ENCODE peak calls at places on chromosomes 7 and 10, in seven cellular contexts. R, E, D, F, X, T and W are unnamed samples.

GRCh38 chr7:154640266-154640865 is 362.6 kb downstream of the PAXIP1 start:
- DNase-seq in R (no peak), E (no peak), D (no peak), F (no peak), X (no peak), T (no peak), W (no peak)

GRCh38 chr10:3524086-3524960 is 260.7 kb downstream of the KLF6 start:
- DNase-seq in R (no peak), E (no peak), D (no peak), F (no peak), X (no peak), T (peak), W (no peak)

GRCh38 chr10:34959321-34959720 is 130.8 kb downstream of the CUL2 start:
- DNase-seq in R (no peak), E (no peak), D (no peak), F (no peak), X (no peak), T (no peak), W (no peak)

GRCh38 chr7:111025013-111025412 is 65.9 kb upstream of the LRRN3 start:
- DNase-seq in R (no peak), E (no peak), D (no peak), F (no peak), X (no peak), T (no peak), W (peak)

GRCh38 chr10:5828725-5829124 is 15.5 kb upstream of the GDI2 start:
- DNase-seq in R (no peak), E (no peak), D (no peak), F (no peak), X (no peak), T (no peak), W (no peak)

GRCh38 chr10:67005981-67006380 is 80.1 kb downstream of the LRRTM3 start:
- DNase-seq in R (no peak), E (no peak), D (no peak), F (no peak), X (no peak), T (no peak), W (no peak)

GRCh38 chr10:105328441-105328840 is 687.4 kb downstream of the SORCS3 start:
- DNase-seq in R (no peak), E (no peak), D (no peak), F (no peak), X (no peak), T (no peak), W (no peak)

GRCh38 chr10:89062861-89063260 is 72.3 kb downstream of the FAS start:
- DNase-seq in R (peak), E (no peak), D (no peak), F (no peak), X (no peak), T (peak), W (no peak)

GRCh38 chr10:96129387-96130325 is at the start of gene ZNF518A:
- DNase-seq in R (peak), E (peak), D (peak), F (peak), X (peak), T (peak), W (peak)

GRCh38 chr10:126571203-126571602 is 99.3 kb downstream of the C10orf90 start:
- DNase-seq in R (no peak), E (no peak), D (no peak), F (no peak), X (no peak), T (no peak), W (no peak)

GRCh38 chr7:96826089-96826488 is 116.4 kb upstream of the SEM1 start:
- DNase-seq in R (peak), E (no peak), D (no peak), F (no peak), X (no peak), T (no peak), W (no peak)

GRCh38 chr7:13448243-13448642 is 541.2 kb downstream of the ETV1 start:
- DNase-seq in R (no peak), E (no peak), D (no peak), F (no peak), X (no peak), T (no peak), W (no peak)

GRCh38 chr10:67098460-67098859 is 172.6 kb downstream of the LRRTM3 start:
- DNase-seq in R (peak), E (no peak), D (no peak), F (no peak), X (no peak), T (no peak), W (no peak)

GRCh38 chr7:107694395-107694794 is 33.8 kb downstream of the SLC26A4 start:
- DNase-seq in R (peak), E (no peak), D (no peak), F (no peak), X (no peak), T (peak), W (no peak)

GRCh38 chr10:44981172-44982113 is 2.8 kb upstream of the DEPP1 start:
- DNase-seq in R (peak), E (no peak), D (no peak), F (peak), X (no peak), T (peak), W (no peak)

GRCh38 chr7:95204618-95205017 is 119.7 kb downstream of the PON1 start:
- DNase-seq in R (no peak), E (no peak), D (no peak), F (no peak), X (no peak), T (no peak), W (no peak)

GRCh38 chr10:77927343-77928256 is 1.0 kb upstream of the DLG5 start:
- DNase-seq in R (no peak), E (no peak), D (no peak), F (no peak), X (no peak), T (no peak), W (no peak)

GRCh38 chr10:11863353-11864105 is 40.4 kb downstream of the PROSER2 start:
- DNase-seq in R (no peak), E (no peak), D (no peak), F (no peak), X (peak), T (no peak), W (peak)

GRCh38 chr7:39428221-39428620 is 138.0 kb upstream of the YAE1 start:
- DNase-seq in R (peak), E (no peak), D (no peak), F (peak), X (no peak), T (peak), W (no peak)

GRCh38 chr10:17233534-17233933 is 5.5 kb downstream of the VIM start:
- DNase-seq in R (peak), E (peak), D (no peak), F (no peak), X (no peak), T (peak), W (no peak)
- TF ChIP-seq CTCF in R (no peak), E (no peak), D (no peak), F (no peak), X (no peak), T (no peak), W (no peak)

GRCh38 chr7:2209146-2209960 is 23.4 kb downstream of the MAD1L1 start:
- DNase-seq in R (peak), E (peak), D (peak), F (no peak), X (peak), T (peak), W (peak)
- TF ChIP-seq CTCF in R (peak), E (peak), D (peak), F (peak), X (peak), T (peak), W (peak)

GRCh38 chr10:130844264-130844761 is 467.2 kb downstream of the TCERG1L start:
- DNase-seq in R (no peak), E (peak), D (no peak), F (no peak), X (no peak), T (no peak), W (no peak)
- TF ChIP-seq CTCF in R (no peak), E (no peak), D (no peak), F (no peak), X (no peak), T (no peak), W (no peak)

DNA sequence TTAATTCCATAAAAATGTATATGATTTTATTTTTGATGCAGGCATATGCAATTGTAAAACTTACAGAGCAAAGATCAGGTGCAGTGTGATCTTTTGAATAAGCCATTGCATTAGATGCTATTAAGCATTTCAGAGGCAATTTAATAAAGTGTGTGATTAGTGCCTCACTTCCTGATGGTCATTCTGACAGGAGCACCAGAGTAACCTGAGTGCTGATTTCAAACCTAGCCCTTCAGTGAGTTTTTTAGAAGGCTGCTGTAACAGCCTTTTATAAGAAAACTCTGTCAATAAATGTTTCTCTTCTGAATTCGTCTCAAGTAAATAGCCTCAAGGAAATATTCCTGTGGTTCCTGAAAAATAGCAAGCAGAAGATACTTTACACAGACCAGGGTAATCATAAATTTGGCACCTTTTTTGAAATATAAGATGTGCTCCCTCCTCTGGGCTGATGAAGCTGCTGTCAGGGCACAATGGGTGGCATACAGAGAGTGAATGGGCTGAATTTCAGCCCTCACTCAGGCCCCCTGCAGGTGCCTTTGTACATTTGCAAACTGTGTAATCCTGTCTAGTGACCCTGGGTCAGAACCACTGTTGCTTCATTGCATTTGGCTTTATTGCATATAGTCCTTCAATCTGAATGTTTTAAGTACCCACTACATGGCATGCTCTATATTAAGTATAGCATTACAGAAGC is 193.7 kb upstream of the CSTF2T start:
- DNase-seq in R (peak), E (no peak), D (no peak), F (no peak), X (peak), T (peak), W (peak)
- TF ChIP-seq CTCF in R (peak), E (no peak), D (peak), F (peak), X (peak), T (peak), W (peak)

DNA sequence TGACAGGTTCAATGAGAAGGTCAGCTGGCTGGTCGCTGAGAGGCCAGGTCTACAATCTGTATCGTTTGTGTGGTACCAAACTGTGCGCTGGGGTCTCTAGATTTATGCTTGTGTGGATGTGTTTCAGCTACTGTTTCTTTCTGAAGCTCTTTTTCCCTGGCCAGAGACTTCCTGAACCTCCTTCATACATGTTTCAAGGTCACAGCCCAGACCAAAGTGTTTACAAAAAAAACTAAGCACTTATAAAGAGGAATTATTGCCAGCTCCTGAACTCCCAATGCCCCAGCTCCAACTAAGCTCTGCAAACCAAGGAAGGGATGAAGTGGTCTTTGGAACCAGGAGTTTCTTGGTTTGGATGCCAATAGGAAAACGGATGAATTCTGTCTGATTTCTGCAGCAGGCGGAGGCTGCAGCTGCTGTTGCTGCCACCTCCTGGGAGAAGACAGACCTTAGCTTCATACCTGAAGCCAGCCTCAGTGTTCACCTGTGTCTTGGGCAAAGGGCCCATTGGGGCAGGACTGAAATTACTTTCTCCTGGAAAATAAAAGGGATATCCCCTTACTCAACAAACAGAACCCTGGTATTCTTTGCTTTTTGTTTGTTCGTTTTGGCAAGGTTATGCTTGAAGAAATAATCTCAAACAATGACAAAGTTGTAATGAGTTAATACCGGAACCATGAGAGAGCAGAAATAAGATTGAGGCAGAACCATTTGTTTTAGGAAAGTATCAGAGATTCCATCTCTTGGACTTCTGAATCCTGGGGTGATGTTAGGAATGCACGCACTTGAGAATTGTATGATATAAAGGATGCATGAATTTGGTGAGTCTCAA is 24.6 kb upstream of the MKLN1 start:
- DNase-seq in R (peak), E (no peak), D (no peak), F (no peak), X (peak), T (peak), W (peak)
- TF ChIP-seq CTCF in R (peak), E (no peak), D (peak), F (peak), X (peak), T (peak), W (no peak)

GRCh38 chr7:140345426-140345825 is 52.9 kb downstream of the SLC37A3 start:
- DNase-seq in R (no peak), E (no peak), D (no peak), F (no peak), X (no peak), T (no peak), W (no peak)

GRCh38 chr7:140347218-140347617 is 51.1 kb downstream of the SLC37A3 start:
- DNase-seq in R (no peak), E (no peak), D (no peak), F (no peak), X (no peak), T (no peak), W (no peak)

GRCh38 chr7:140348161-140348849 is 50.0 kb downstream of the SLC37A3 start:
- DNase-seq in R (peak), E (no peak), D (no peak), F (peak), X (no peak), T (peak), W (no peak)

GRCh38 chr7:140342732-140343514 is 55.4 kb downstream of the SLC37A3 start:
- DNase-seq in R (peak), E (no peak), D (peak), F (no peak), X (peak), T (peak), W (peak)
- TF ChIP-seq CTCF in R (peak), E (no peak), D (peak), F (peak), X (peak), T (peak), W (peak)